ENCODE peak calls at places on chromosomes 16 and 17, in seven cellular contexts. O is NT2/D1; V is anterior cingulate cortex; E is AG10803; X is A549; G is stimulated activated CD8-positive, alpha-beta memory T cell treated with anti-CD3 and anti-CD28 coated beads, Interleukin-7, amount 100 ng/mL, for 1 hour; U is stimulated activated CD4-positive, alpha-beta T cell treated with anti-CD3 and anti-CD28 coated beads, Interleukin-15, amount 100 ng/mL, for 1 hour. Q is an unnamed sample.

GRCh38 chr17:41393294-41393693 is 4.1 kb downstream of the KRT31 start:
- DNase-seq in O (no peak), V (no peak), E (no peak), X (no peak), G (no peak), U (no peak), Q (no peak)

GRCh38 chr16:10171225-10171624 is 11.0 kb downstream of the GRIN2A start:
- DNase-seq in O (no peak), V (no peak), E (no peak), X (no peak), G (no peak), U (no peak), Q (no peak)

GRCh38 chr17:30372755-30373154 is 6.0 kb upstream of the CPD start:
- DNase-seq in O (no peak), V (no peak), E (peak), X (peak), G (no peak), U (no peak), Q (no peak)

GRCh38 chr16:87725596-87726235 is 40.1 kb downstream of the KLHDC4 start:
- DNase-seq in O (no peak), V (no peak), E (peak), X (no peak), G (no peak), U (no peak), Q (no peak)

GRCh38 chr16:83355570-83356218 is 452.1 kb upstream of the HSBP1 start:
- DNase-seq in O (no peak), V (no peak), E (no peak), X (no peak), G (no peak), U (no peak), Q (no peak)

GRCh38 chr17:56939869-56940484 is 20.9 kb downstream of the COIL start:
- DNase-seq in O (peak), V (no peak), E (peak), X (peak), G (no peak), U (no peak), Q (no peak)

GRCh38 chr17:15490634-15491261 is 23.3 kb upstream of the CDRT4 start:
- DNase-seq in O (peak), V (no peak), E (peak), X (no peak), G (no peak), U (no peak), Q (no peak)

GRCh38 chr17:81395600-81396277 is 482 bp downstream of the BAHCC1 start:
- DNase-seq in O (no peak), V (no peak), E (no peak), X (no peak), G (no peak), U (no peak), Q (no peak)

GRCh38 chr17:59534583-59534982 is 30.8 kb upstream of the DHX40 start:
- DNase-seq in O (no peak), V (no peak), E (peak), X (peak), G (no peak), U (no peak), Q (no peak)

GRCh38 chr17:13031718-13032350 is 14.0 kb upstream of the ELAC2 start:
- DNase-seq in O (no peak), V (no peak), E (peak), X (peak), G (no peak), U (no peak), Q (peak)

GRCh38 chr16:69514366-69514765 is 51.4 kb upstream of the NFAT5 start:
- DNase-seq in O (no peak), V (peak), E (no peak), X (no peak), G (no peak), U (no peak), Q (no peak)

GRCh38 chr17:63984651-63985386 is 12.1 kb upstream of the SCN4A start:
- DNase-seq in O (no peak), V (no peak), E (peak), X (no peak), G (peak), U (peak), Q (no peak)

GRCh38 chr17:57739402-57740224 is 5.5 kb downstream of the CCDC182 start:
- DNase-seq in O (no peak), V (no peak), E (no peak), X (peak), G (no peak), U (no peak), Q (no peak)

GRCh38 chr17:33949100-33949499 is 306.0 kb upstream of the CCL2 start:
- DNase-seq in O (peak), V (no peak), E (peak), X (no peak), G (no peak), U (no peak), Q (peak)

GRCh38 chr17:4033751-4034251 is 69.6 kb upstream of the ATP2A3 start:
- DNase-seq in O (no peak), V (peak), E (no peak), X (no peak), G (no peak), U (no peak), Q (no peak)

Q was measured in progenitor cell of endocrine pancreas.